ENCODE peak calls at places on chromosomes 6 and 20, in seven cellular contexts. One of them, this sample, is unnamed.

GRCh38 chr6:166678426-166678825 is 51.4 kb upstream of the RPS6KA2 start:
- DNase-seq in CD4-positive, alpha-beta T cell: no peak
- DNase-seq in GM23338: no peak
- DNase-seq in AG08395: no peak
- DNase-seq in GM13976: no peak
- DNase-seq in astrocyte of the cerebellum: no peak
- DNase-seq in CD8-positive, alpha-beta T cell: no peak
- DNase-seq in this sample: no peak

GRCh38 chr20:8662433-8662954 is 406.4 kb upstream of the PLCB4 start:
- DNase-seq in astrocyte of the cerebellum: no peak
- DNase-seq in CD4-positive, alpha-beta T cell: no peak
- DNase-seq in GM13976: no peak
- DNase-seq in AG08395: no peak
- DNase-seq in GM23338: no peak
- DNase-seq in CD8-positive, alpha-beta T cell: no peak
- DNase-seq in this sample: no peak

GRCh38 chr6:31740397-31741223 is 805 bp downstream of the MSH5 start:
- DNase-seq in GM13976: no peak
- DNase-seq in CD4-positive, alpha-beta T cell: no peak
- DNase-seq in GM23338: no peak
- DNase-seq in AG08395: no peak
- DNase-seq in CD8-positive, alpha-beta T cell: no peak
- DNase-seq in astrocyte of the cerebellum: no peak
- DNase-seq in this sample: no peak

GRCh38 chr6:108621117-108621516 is 60.4 kb downstream of the FOXO3 start:
- DNase-seq in astrocyte of the cerebellum: peak; percentile 32
- DNase-seq in GM13976: no peak
- DNase-seq in GM23338: no peak
- DNase-seq in CD4-positive, alpha-beta T cell: no peak
- DNase-seq in AG08395: peak; percentile 82
- DNase-seq in CD8-positive, alpha-beta T cell: no peak
- DNase-seq in this sample: no peak

GRCh38 chr6:133891814-133892443 is 3.0 kb downstream of the TCF21 start:
- DNase-seq in GM23338: no peak
- DNase-seq in AG08395: no peak
- DNase-seq in CD8-positive, alpha-beta T cell: no peak
- DNase-seq in GM13976: no peak
- DNase-seq in CD4-positive, alpha-beta T cell: no peak
- DNase-seq in astrocyte of the cerebellum: no peak
- DNase-seq in this sample: no peak

GRCh38 chr20:21520702-21521595 is 7.1 kb upstream of the NKX2-2 start:
- DNase-seq in CD4-positive, alpha-beta T cell: no peak
- DNase-seq in AG08395: no peak
- DNase-seq in CD8-positive, alpha-beta T cell: no peak
- DNase-seq in GM13976: peak; percentile 27
- DNase-seq in GM23338: peak; percentile 84
- DNase-seq in astrocyte of the cerebellum: no peak
- DNase-seq in this sample: no peak

GRCh38 chr6:131058236-131058635 is 4.8 kb downstream of the EPB41L2 start:
- DNase-seq in CD8-positive, alpha-beta T cell: no peak
- DNase-seq in GM23338: no peak
- DNase-seq in astrocyte of the cerebellum: peak; percentile 47
- DNase-seq in AG08395: no peak
- DNase-seq in CD4-positive, alpha-beta T cell: no peak
- DNase-seq in GM13976: no peak
- DNase-seq in this sample: peak; percentile 48

GRCh38 chr6:113772961-113773360 is 84.2 kb upstream of the MARCKS start:
- DNase-seq in CD8-positive, alpha-beta T cell: no peak
- DNase-seq in GM13976: no peak
- DNase-seq in GM23338: no peak
- DNase-seq in astrocyte of the cerebellum: no peak
- DNase-seq in AG08395: no peak
- DNase-seq in CD4-positive, alpha-beta T cell: no peak
- DNase-seq in this sample: no peak

GRCh38 chr6:113843500-113844068 is 13.6 kb upstream of the MARCKS start:
- DNase-seq in astrocyte of the cerebellum: no peak
- DNase-seq in CD4-positive, alpha-beta T cell: no peak
- DNase-seq in GM23338: no peak
- DNase-seq in AG08395: no peak
- DNase-seq in CD8-positive, alpha-beta T cell: no peak
- DNase-seq in GM13976: no peak
- DNase-seq in this sample: no peak

GRCh38 chr20:675453-676314 is at the start of gene SCRT2:
- DNase-seq in GM23338: peak; percentile 84
- DNase-seq in AG08395: peak; percentile 92
- DNase-seq in GM13976: peak; percentile 86
- DNase-seq in CD8-positive, alpha-beta T cell: peak; percentile 80
- DNase-seq in astrocyte of the cerebellum: peak; percentile 29
- DNase-seq in CD4-positive, alpha-beta T cell: peak; percentile 64
- DNase-seq in this sample: no peak

This sample was measured in brain pericyte.